ENCODE peak calls at places on chromosomes 5 and 9, in ten cellular contexts. One of them, this sample, is unnamed. For H3K4me1, the result is how much of the 10 kb centered on the place peaks cover.

GRCh38 chr5:17206021-17206420 is 11.4 kb upstream of the BASP1 start:
- DNase-seq in Peyer's patch: no peak
- DNase-seq in adrenal gland: no peak
- DNase-seq in spleen: no peak
- DNase-seq in body of pancreas: no peak
- DNase-seq in ovary: no peak
- DNase-seq in A549: no peak
- DNase-seq in IMR-90: no peak
- DNase-seq in upper lobe of left lung: no peak
- DNase-seq in tibial nerve: no peak
- DNase-seq in this sample: no peak

GRCh38 chr5:109655841-109656240 is 33.9 kb upstream of the MAN2A1 start:
- DNase-seq in Peyer's patch: no peak
- DNase-seq in adrenal gland: no peak
- DNase-seq in spleen: no peak
- DNase-seq in body of pancreas: no peak
- DNase-seq in ovary: no peak
- DNase-seq in A549: no peak
- DNase-seq in IMR-90: no peak
- DNase-seq in upper lobe of left lung: no peak
- DNase-seq in tibial nerve: no peak
- DNase-seq in this sample: no peak

GRCh38 chr5:132467292-132467984 is 23.1 kb downstream of the IRF1 start:
- DNase-seq in Peyer's patch: peak
- DNase-seq in adrenal gland: peak
- DNase-seq in spleen: peak
- DNase-seq in body of pancreas: peak
- DNase-seq in ovary: no peak
- DNase-seq in A549: no peak
- DNase-seq in IMR-90: no peak
- DNase-seq in upper lobe of left lung: no peak
- DNase-seq in tibial nerve: no peak
- DNase-seq in this sample: no peak

GRCh38 chr5:78518365-78519197 is 130.0 kb downstream of the LHFPL2 start:
- DNase-seq in Peyer's patch: peak
- DNase-seq in adrenal gland: peak
- DNase-seq in spleen: no peak
- DNase-seq in body of pancreas: peak
- DNase-seq in ovary: no peak
- DNase-seq in A549: peak
- DNase-seq in IMR-90: peak
- DNase-seq in upper lobe of left lung: peak
- DNase-seq in tibial nerve: no peak
- DNase-seq in this sample: no peak

GRCh38 chr5:8949908-8950307 is 596.0 kb downstream of the SEMA5A start:
- DNase-seq in Peyer's patch: no peak
- DNase-seq in adrenal gland: no peak
- DNase-seq in spleen: no peak
- DNase-seq in body of pancreas: no peak
- DNase-seq in ovary: no peak
- DNase-seq in A549: no peak
- DNase-seq in IMR-90: no peak
- DNase-seq in upper lobe of left lung: no peak
- DNase-seq in tibial nerve: no peak
- DNase-seq in this sample: no peak

GRCh38 chr5:50963647-50964584 is 297.5 kb downstream of the PARP8 start:
- DNase-seq in Peyer's patch: no peak
- DNase-seq in adrenal gland: no peak
- DNase-seq in spleen: no peak
- DNase-seq in body of pancreas: no peak
- DNase-seq in ovary: no peak
- DNase-seq in A549: no peak
- DNase-seq in IMR-90: no peak
- DNase-seq in upper lobe of left lung: no peak
- DNase-seq in tibial nerve: no peak
- DNase-seq in this sample: no peak

GRCh38 chr9:133102190-133103021 is 18.6 kb downstream of the RALGDS start:
- DNase-seq in Peyer's patch: peak
- DNase-seq in adrenal gland: peak
- DNase-seq in spleen: peak
- DNase-seq in body of pancreas: peak
- DNase-seq in ovary: peak
- DNase-seq in A549: no peak
- DNase-seq in IMR-90: no peak
- DNase-seq in upper lobe of left lung: no peak
- DNase-seq in tibial nerve: no peak
- DNase-seq in this sample: peak

GRCh38 chr5:154271936-154272514 is 81.5 kb downstream of the GALNT10 start:
- DNase-seq in Peyer's patch: no peak
- DNase-seq in adrenal gland: no peak
- DNase-seq in spleen: no peak
- DNase-seq in body of pancreas: no peak
- DNase-seq in ovary: no peak
- DNase-seq in A549: no peak
- DNase-seq in IMR-90: no peak
- DNase-seq in upper lobe of left lung: no peak
- DNase-seq in tibial nerve: no peak
- DNase-seq in this sample: no peak

DNA sequence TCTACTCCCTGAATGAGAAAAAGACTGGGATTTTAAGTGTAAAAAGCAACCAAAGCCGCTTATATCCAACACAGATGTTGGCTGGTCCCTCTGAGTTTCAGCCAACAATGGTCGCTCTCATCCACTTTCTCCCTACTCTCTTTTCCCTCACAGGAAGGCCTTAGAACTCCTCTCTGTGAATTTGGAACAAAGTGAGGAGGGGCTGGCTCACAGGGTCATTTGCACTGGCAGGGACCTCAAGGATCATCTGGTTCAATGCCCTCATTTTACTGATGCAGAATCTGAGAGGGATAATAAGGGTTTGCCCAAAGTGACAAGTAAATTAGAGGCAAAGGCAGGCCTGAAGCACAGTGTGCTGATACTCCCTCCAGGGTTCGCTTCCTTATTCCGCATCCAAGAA is 63.9 kb downstream of the DPYSL3 start:
- DNase-seq in Peyer's patch: no peak
- DNase-seq in adrenal gland: no peak
- DNase-seq in spleen: no peak
- DNase-seq in body of pancreas: no peak
- DNase-seq in ovary: no peak
- DNase-seq in A549: no peak
- DNase-seq in IMR-90: no peak
- DNase-seq in upper lobe of left lung: no peak
- DNase-seq in tibial nerve: no peak
- DNase-seq in this sample: no peak
- H3K4me1 ChIP-seq in Peyer's patch: under half
- H3K4me1 ChIP-seq in adrenal gland: under half
- H3K4me1 ChIP-seq in spleen: under half
- H3K4me1 ChIP-seq in body of pancreas: under half
- H3K4me1 ChIP-seq in ovary: under half
- H3K4me1 ChIP-seq in A549: under half
- H3K4me1 ChIP-seq in IMR-90: under half
- H3K4me1 ChIP-seq in upper lobe of left lung: under half
- H3K4me1 ChIP-seq in tibial nerve: under half
- H3K4me1 ChIP-seq in this sample: under half

GRCh38 chr5:134140530-134141201 is 26.2 kb downstream of the TCF7 start:
- DNase-seq in Peyer's patch: peak
- DNase-seq in adrenal gland: peak
- DNase-seq in spleen: peak
- DNase-seq in body of pancreas: peak
- DNase-seq in ovary: peak
- DNase-seq in A549: peak
- DNase-seq in IMR-90: peak
- DNase-seq in upper lobe of left lung: peak
- DNase-seq in tibial nerve: peak
- DNase-seq in this sample: peak

GRCh38 chr5:134139891-134140469 is 25.5 kb downstream of the TCF7 start:
- DNase-seq in Peyer's patch: no peak
- DNase-seq in adrenal gland: peak
- DNase-seq in spleen: peak
- DNase-seq in body of pancreas: peak
- DNase-seq in ovary: no peak
- DNase-seq in A549: no peak
- DNase-seq in IMR-90: no peak
- DNase-seq in upper lobe of left lung: peak
- DNase-seq in tibial nerve: no peak
- DNase-seq in this sample: no peak

GRCh38 chr5:134136771-134137170 is 22.3 kb downstream of the TCF7 start:
- DNase-seq in Peyer's patch: no peak
- DNase-seq in adrenal gland: peak
- DNase-seq in spleen: peak
- DNase-seq in body of pancreas: peak
- DNase-seq in ovary: no peak
- DNase-seq in A549: no peak
- DNase-seq in IMR-90: no peak
- DNase-seq in upper lobe of left lung: peak
- DNase-seq in tibial nerve: no peak
- DNase-seq in this sample: no peak

GRCh38 chr5:134139377-134139851 is 24.9 kb downstream of the TCF7 start:
- DNase-seq in Peyer's patch: no peak
- DNase-seq in adrenal gland: peak
- DNase-seq in spleen: peak
- DNase-seq in body of pancreas: peak
- DNase-seq in ovary: no peak
- DNase-seq in A549: no peak
- DNase-seq in IMR-90: no peak
- DNase-seq in upper lobe of left lung: peak
- DNase-seq in tibial nerve: no peak
- DNase-seq in this sample: no peak

DNA sequence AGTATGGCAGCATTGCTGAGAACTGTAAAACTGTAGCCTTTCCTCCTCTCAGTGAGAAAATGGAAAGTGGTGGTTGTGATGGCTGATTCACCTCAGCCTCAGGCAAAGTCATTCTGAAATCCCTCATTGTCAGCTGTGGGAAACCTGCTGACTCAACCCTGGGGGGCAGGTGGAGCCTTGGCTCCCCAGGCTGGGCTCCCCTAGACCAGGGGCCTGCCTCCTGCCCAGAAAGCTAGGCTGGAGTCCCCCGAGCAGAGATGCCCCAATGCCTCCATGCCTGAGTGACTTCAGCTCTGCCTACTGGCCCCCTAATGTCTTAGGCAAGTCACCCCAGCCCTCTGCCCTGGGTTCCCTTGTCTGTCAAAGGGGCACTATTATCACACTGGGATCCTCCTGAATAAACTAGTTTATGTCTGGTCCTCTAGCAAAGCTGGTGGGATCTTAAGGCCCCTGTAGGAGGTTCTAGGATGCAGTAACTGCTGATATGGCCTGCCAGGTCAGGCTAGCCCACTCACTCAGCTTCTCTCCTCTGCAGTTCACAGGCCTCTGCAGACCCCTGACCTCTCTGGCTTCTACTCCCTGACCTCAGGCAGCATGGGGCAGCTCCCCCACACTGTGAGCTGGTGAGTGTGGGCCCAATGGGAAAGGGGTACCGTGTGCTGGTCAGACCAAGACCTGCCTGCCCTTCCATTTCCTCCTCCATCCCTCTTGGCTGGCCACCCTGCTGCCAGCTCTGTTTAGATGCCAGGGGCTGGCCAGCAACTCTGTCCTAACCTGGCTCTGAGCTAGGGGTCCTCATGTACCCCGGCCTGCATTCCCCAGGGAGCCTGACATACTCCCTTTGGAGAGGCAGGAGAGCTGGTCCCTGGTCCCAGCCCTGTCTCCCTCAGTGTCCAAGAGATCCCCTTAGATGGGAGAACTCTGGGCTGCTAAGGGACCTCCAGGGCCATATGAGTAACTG is 24.2 kb downstream of the TCF7 start:
- DNase-seq in Peyer's patch: no peak
- DNase-seq in adrenal gland: peak
- DNase-seq in spleen: peak
- DNase-seq in body of pancreas: peak
- DNase-seq in ovary: no peak
- DNase-seq in A549: no peak
- DNase-seq in IMR-90: peak
- DNase-seq in upper lobe of left lung: peak
- DNase-seq in tibial nerve: no peak
- DNase-seq in this sample: no peak
- TF ChIP-seq POLR2A in Peyer's patch: no peak
- TF ChIP-seq POLR2A in adrenal gland: no peak
- TF ChIP-seq POLR2A in spleen: no peak
- TF ChIP-seq POLR2A in body of pancreas: no peak
- TF ChIP-seq POLR2A in ovary: no peak
- TF ChIP-seq POLR2A in A549: no peak
- TF ChIP-seq POLR2A in IMR-90: no peak
- TF ChIP-seq POLR2A in upper lobe of left lung: no peak
- TF ChIP-seq POLR2A in tibial nerve: no peak
- TF ChIP-seq POLR2A in this sample: no peak

GRCh38 chr5:142814122-142814521 is 43.9 kb downstream of the ARHGAP26 start:
- DNase-seq in Peyer's patch: no peak
- DNase-seq in adrenal gland: no peak
- DNase-seq in spleen: no peak
- DNase-seq in body of pancreas: no peak
- DNase-seq in ovary: no peak
- DNase-seq in A549: no peak
- DNase-seq in IMR-90: no peak
- DNase-seq in upper lobe of left lung: no peak
- DNase-seq in tibial nerve: peak
- DNase-seq in this sample: no peak
- H3K4me1 ChIP-seq in Peyer's patch: half or more
- H3K4me1 ChIP-seq in adrenal gland: under half
- H3K4me1 ChIP-seq in spleen: half or more
- H3K4me1 ChIP-seq in body of pancreas: under half
- H3K4me1 ChIP-seq in ovary: under half
- H3K4me1 ChIP-seq in A549: half or more
- H3K4me1 ChIP-seq in IMR-90: under half
- H3K4me1 ChIP-seq in upper lobe of left lung: half or more
- H3K4me1 ChIP-seq in tibial nerve: half or more
- H3K4me1 ChIP-seq in this sample: under half

GRCh38 chr9:81683704-81684103 is 5.6 kb downstream of the TLE1 start:
- DNase-seq in Peyer's patch: no peak
- DNase-seq in adrenal gland: no peak
- DNase-seq in spleen: no peak
- DNase-seq in body of pancreas: no peak
- DNase-seq in ovary: no peak
- DNase-seq in A549: no peak
- DNase-seq in IMR-90: no peak
- DNase-seq in upper lobe of left lung: no peak
- DNase-seq in tibial nerve: no peak
- DNase-seq in this sample: no peak

GRCh38 chr9:81689343-81690175 is at the start of gene TLE1:
- DNase-seq in Peyer's patch: peak
- DNase-seq in adrenal gland: peak
- DNase-seq in spleen: peak
- DNase-seq in body of pancreas: peak
- DNase-seq in ovary: peak
- DNase-seq in A549: peak
- DNase-seq in IMR-90: peak
- DNase-seq in upper lobe of left lung: peak
- DNase-seq in tibial nerve: peak
- DNase-seq in this sample: peak

GRCh38 chr9:81687521-81688261 is 1.7 kb downstream of the TLE1 start:
- DNase-seq in Peyer's patch: peak
- DNase-seq in adrenal gland: peak
- DNase-seq in spleen: peak
- DNase-seq in body of pancreas: peak
- DNase-seq in ovary: peak
- DNase-seq in A549: peak
- DNase-seq in IMR-90: no peak
- DNase-seq in upper lobe of left lung: peak
- DNase-seq in tibial nerve: peak
- DNase-seq in this sample: peak

GRCh38 chr9:81685763-81686613 is 3.4 kb downstream of the TLE1 start:
- DNase-seq in Peyer's patch: no peak
- DNase-seq in adrenal gland: no peak
- DNase-seq in spleen: no peak
- DNase-seq in body of pancreas: no peak
- DNase-seq in ovary: no peak
- DNase-seq in A549: no peak
- DNase-seq in IMR-90: peak
- DNase-seq in upper lobe of left lung: peak
- DNase-seq in tibial nerve: no peak
- DNase-seq in this sample: peak

DNA sequence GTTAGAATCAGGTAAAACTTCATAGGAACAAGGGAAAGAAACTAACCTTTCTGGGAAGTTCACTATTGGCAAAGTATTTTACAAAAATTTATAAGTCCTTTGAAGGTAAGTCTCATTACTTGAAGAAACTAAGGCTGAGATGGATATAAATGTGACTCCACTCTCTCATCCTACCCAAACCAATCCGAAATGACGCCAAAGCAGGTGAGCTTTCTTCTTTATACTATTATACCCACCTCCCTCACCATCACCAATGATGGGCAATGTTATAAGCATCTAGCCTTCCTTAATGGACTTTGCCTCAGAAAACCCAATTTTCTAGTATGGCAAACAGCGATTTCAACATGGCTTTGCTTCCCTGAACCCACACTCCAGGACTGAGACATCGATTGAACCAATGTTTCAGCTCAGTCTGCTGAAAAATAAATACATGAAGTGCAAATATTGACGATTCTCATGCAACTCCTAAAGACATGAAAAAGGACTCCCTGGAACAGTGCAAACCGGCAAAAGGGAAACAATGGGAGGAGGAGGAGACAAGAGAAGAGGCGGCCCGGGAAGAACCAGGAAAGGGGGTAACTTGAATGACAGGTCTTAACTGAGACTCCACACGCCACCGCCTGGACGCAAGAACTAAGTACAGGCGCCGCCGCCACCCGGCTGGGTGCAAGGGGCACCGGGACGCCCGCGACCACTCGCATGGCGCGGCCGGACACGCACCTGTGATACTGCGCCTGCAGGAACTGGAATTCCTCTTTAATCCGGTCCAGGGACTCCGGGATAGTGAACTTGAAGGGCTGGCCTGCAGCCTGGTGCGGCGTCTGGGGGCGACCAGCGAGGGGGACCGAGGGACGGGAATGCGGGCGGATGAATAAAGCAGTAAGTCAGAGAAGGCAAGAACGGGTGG is 2.5 kb downstream of the TLE1 start:
- DNase-seq in Peyer's patch: peak
- DNase-seq in adrenal gland: peak
- DNase-seq in spleen: peak
- DNase-seq in body of pancreas: peak
- DNase-seq in ovary: peak
- DNase-seq in A549: peak
- DNase-seq in IMR-90: peak
- DNase-seq in upper lobe of left lung: peak
- DNase-seq in tibial nerve: peak
- DNase-seq in this sample: peak
- TF ChIP-seq POLR2A in Peyer's patch: no peak
- TF ChIP-seq POLR2A in adrenal gland: peak
- TF ChIP-seq POLR2A in spleen: no peak
- TF ChIP-seq POLR2A in body of pancreas: peak
- TF ChIP-seq POLR2A in ovary: no peak
- TF ChIP-seq POLR2A in A549: no peak
- TF ChIP-seq POLR2A in IMR-90: peak
- TF ChIP-seq POLR2A in upper lobe of left lung: no peak
- TF ChIP-seq POLR2A in tibial nerve: no peak
- TF ChIP-seq POLR2A in this sample: peak

This sample was measured in right lobe of liver.